ENCODE peak calls at places on chromosome 7, in ten cellular contexts. I is tibial nerve; P is kidney; K is colonic mucosa; H is breast epithelium; F is CD8-positive, alpha-beta memory T cell; S is mesendoderm; D is endodermal cell; V is lower lobe of right lung; T is IMR-90. X is an unnamed sample.

GRCh38 chr7:103593691-103594090 is 147.7 kb upstream of the SLC26A5 start:
- DNase-seq in P (no peak), K (no peak), I (no peak), H (no peak), D (no peak), F (no peak), S (no peak), V (no peak), T (peak; percentile 13), X (no peak)

GRCh38 chr7:79376297-79377025 is 77.0 kb downstream of the MAGI2 start:
- DNase-seq in I (no peak), H (no peak), S (no peak), P (no peak), T (peak; percentile 53), D (no peak), K (no peak), F (no peak), V (no peak), X (no peak)

GRCh38 chr7:151789380-151789947 is 87.5 kb downstream of the PRKAG2 start:
- DNase-seq in K (no peak), F (no peak), T (no peak), P (peak; percentile 26), D (no peak), H (no peak), V (no peak), I (no peak), S (no peak), X (no peak)

GRCh38 chr7:127477285-127478039 is 85.0 kb upstream of the ZNF800 start:
- DNase-seq in F (no peak), V (no peak), P (no peak), T (no peak), S (no peak), I (no peak), K (no peak), H (no peak), D (no peak), X (no peak)

GRCh38 chr7:97094531-97094930 is 23.0 kb upstream of the SDHAF3 start:
- DNase-seq in H (no peak), V (no peak), D (no peak), K (no peak), I (no peak), F (no peak), P (no peak), S (no peak), T (no peak), X (no peak)

GRCh38 chr7:122543891-122544290 is 155.0 kb downstream of the RNF133 start:
- DNase-seq in K (no peak), I (no peak), D (no peak), T (no peak), V (no peak), H (no peak), P (no peak), S (no peak), F (no peak), X (no peak)

GRCh38 chr7:28105234-28105633 is 75.4 kb downstream of the JAZF1 start:
- DNase-seq in H (no peak), I (no peak), S (no peak), F (no peak), D (no peak), P (no peak), V (no peak), T (no peak), K (no peak), X (no peak)

GRCh38 chr7:31027161-31027965 is 24.7 kb upstream of the ADCYAP1R1 start:
- DNase-seq in F (no peak), S (peak; percentile 67), K (peak; percentile 20), P (no peak), V (no peak), I (no peak), D (peak; percentile 85), T (no peak), H (no peak), X (no peak)

GRCh38 chr7:155300641-155301452 is 3.2 kb downstream of the INSIG1 start:
- DNase-seq in H (no peak), I (no peak), P (no peak), F (no peak), S (no peak), D (no peak), K (peak; percentile 33), T (no peak), V (no peak), X (no peak)

GRCh38 chr7:157234271-157234670 is 95.5 kb downstream of the UBE3C start:
- DNase-seq in T (no peak), I (no peak), V (no peak), H (no peak), D (no peak), K (no peak), S (no peak), F (no peak), P (no peak), X (no peak)

GRCh38 chr7:115475774-115476407 is 554.0 kb downstream of the MDFIC start:
- DNase-seq in F (no peak), P (no peak), S (peak; percentile 85), D (peak; percentile 78), I (no peak), V (no peak), T (no peak), K (peak; percentile 23), H (no peak), X (no peak)

GRCh38 chr7:51817694-51818093 is 501.1 kb upstream of the COBL start:
- DNase-seq in T (no peak), K (no peak), V (no peak), D (no peak), S (no peak), P (no peak), I (no peak), F (no peak), H (no peak), X (no peak)

GRCh38 chr7:124364283-124364682 is 331.4 kb upstream of the TMEM229A start:
- DNase-seq in S (no peak), H (no peak), K (no peak), T (no peak), I (no peak), D (no peak), P (no peak), V (no peak), F (no peak), X (no peak)

DNA sequence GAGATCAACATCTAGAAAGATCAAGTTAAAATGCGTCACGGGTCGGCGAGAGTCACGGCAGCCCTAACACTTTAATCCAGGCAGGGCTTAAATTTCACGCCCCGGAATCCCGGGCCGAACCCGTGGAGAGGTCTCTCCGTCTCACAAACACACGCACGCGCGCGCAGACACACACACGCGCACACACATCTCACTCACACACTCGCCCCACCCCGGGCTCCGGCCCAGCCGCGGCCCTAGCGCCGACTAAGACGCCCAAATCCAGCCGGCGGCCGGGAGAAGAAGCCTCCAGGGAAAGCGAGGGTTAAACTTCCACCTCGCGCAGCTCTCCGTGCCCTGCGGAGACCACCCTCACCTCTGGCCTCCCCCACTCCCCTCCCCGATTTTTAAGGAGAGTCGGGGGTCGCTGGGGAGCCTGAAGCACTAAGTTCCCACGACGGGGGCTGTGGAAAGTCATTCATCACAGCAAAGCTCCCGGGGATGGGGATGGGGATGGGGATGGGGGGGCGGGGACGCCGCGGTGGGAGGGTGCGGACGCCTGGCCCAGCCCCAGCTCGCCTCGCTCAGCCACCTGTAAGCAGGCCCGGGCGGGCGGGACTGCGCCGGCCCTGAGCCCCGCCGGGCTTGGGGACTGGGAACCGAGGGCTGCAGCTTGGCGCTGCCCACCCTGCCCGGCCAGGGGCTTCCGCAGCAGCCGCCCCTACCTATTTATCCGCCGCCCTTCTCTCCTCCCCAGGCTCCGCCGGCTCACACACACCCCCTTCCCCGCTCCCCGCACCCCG is 1.6 kb downstream of the PDGFA start:
- DNase-seq in I (peak; percentile 38), T (peak; percentile 58), V (peak; percentile 80), H (no peak), D (peak; percentile 80), P (peak; percentile 93), S (peak; percentile 51), K (peak; percentile 72), F (no peak), X (no peak)
- H3K4me3 ChIP-seq in I (peak overlapping the region; percentile 52), T (peak overlapping the region; percentile 77), V (peak overlapping the region; percentile 73), H (peak overlapping the region; percentile 76), D (peak overlapping the region; percentile 69), P (peak overlapping the region; percentile 51), S (no peak overlapping the region), K (peak overlapping the region; percentile 78), F (peak overlapping the region; percentile 32), X (no peak overlapping the region)

DNA sequence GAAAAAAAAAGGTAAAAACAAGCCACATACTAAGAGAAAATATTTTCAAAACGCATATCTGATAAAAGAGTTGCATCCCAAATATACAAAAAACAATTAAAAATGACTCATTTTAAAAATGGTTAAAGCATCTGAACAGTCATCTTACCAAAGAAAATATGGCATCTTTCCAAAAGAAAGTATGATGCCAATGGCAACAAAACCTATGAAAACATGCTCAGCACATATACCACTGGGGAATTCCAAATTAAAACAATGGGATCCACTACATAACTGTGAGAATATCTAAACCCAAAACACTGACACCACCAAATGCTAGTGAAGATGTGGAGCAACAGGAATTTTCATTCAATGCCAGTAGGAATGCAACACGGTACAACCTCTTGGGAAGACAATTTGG is 39.3 kb downstream of the VSTM2A start:
- DNase-seq in T (no peak), H (no peak), S (no peak), V (no peak), I (no peak), F (no peak), K (no peak), D (no peak), P (no peak), X (no peak)
- H3K27ac ChIP-seq in T (no peak overlapping the region), H (no peak overlapping the region), S (no peak overlapping the region), V (no peak overlapping the region), I (no peak overlapping the region), F (no peak overlapping the region), K (no peak overlapping the region), D (no peak overlapping the region), P (no peak overlapping the region), X (no peak overlapping the region)

DNA sequence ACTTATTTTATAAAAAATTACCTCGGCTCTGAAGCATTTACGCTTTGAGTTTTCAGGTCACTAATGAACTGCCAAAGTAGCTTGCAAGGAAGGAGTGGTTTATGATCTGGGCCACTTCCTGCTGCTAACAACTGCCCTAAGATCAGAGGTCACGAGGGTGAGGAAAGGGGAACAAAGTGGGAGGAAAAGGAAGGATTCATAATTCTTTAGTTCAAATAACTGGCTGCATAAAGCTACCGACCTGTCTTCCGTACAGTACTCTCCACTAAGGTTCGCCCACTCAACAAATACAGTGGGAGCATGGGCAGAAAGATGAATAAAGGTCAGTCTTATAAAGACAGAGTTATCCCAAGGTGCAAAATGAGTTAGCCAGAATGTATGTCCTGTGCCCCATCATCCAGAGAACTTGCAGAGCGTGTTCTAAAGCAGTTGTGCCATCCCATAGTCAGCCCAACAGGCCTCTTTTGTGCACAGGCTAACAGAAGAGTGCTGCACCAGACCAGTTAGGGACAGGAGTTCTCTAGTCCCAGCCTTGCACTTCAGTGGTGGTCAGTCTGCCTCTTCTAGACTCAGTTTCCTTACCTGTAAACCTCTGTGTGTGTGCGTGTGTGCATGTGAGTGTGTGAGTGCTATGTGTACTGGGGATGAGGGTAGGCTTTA is 65.9 kb downstream of the CREB3L2 start:
- DNase-seq in V (no peak), K (peak; percentile 71), I (peak; percentile 48), S (peak; percentile 70), H (no peak), T (no peak), F (peak; percentile 13), P (no peak), D (no peak), X (no peak)
- H3K4me1 ChIP-seq in V (peaks cover 72% of the 10 kb centered on the region), K (peaks cover 25% of the 10 kb centered on the region), I (no peaks in the 10 kb centered on the region), S (peaks cover 31% of the 10 kb centered on the region), H (peaks cover 5% of the 10 kb centered on the region), T (peaks cover 40% of the 10 kb centered on the region), F (peaks cover 35% of the 10 kb centered on the region), P (peaks cover 46% of the 10 kb centered on the region), D (peaks cover 12% of the 10 kb centered on the region), X (peaks cover 12% of the 10 kb centered on the region)

DNA sequence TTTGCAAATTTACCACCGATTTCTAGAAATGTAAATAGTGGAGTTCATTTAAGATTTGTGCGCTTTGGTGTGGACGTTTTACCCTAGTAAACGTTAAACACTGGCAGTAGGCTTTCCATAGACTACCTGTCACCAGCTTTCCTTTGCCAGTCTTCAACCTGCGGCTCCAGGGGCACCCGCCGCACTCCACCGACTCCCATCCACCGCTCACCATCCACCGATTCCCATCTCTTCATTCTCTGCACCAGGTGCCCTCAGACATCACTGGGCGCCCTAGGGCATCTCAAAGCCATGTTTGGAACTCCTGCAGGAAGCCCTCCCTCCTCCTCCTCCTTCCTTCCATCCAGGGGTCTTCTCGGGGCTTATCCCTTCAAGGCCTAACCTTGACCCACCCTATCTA is 1.4 kb upstream of the AP5Z1 start:
- DNase-seq in F (no peak), P (no peak), D (no peak), S (no peak), H (no peak), V (no peak), T (no peak), K (no peak), I (no peak), X (no peak)
- H3K4me3 ChIP-seq in F (no peak overlapping the region), P (peak overlapping the region; percentile 86), D (peak overlapping the region; percentile 97), S (no peak overlapping the region), H (no peak overlapping the region), V (no peak overlapping the region), T (no peak overlapping the region), K (no peak overlapping the region), I (no peak overlapping the region), X (no peak overlapping the region)